ENCODE peak calls at places on chromosomes 16 and 17, in nine cellular contexts. S is lung; P is PC-3; G is right atrium auricular region; U is CD8-positive, alpha-beta memory T cell; V is tibial nerve; B is adipocyte; Z is sigmoid colon; F is mucosa of descending colon. R is an unnamed sample. For H3K4me1 and H3K9me3, the result is how much of the 10 kb centered on the place peaks cover.

GRCh38 chr17:77322534-77323412 is 182.0 kb downstream of the SEC14L1 start:
- DNase-seq in S (peak), P (peak), G (peak), U (peak), V (peak), B (peak), Z (peak), F (peak), R (no peak)

GRCh38 chr17:37756060-37756459 is 11.2 kb upstream of the HNF1B start:
- DNase-seq in S (no peak), P (no peak), G (no peak), U (no peak), V (no peak), B (no peak), Z (no peak), F (no peak), R (no peak)

GRCh38 chr17:38442548-38442947 is 14.3 kb downstream of the ARHGAP23 start:
- DNase-seq in S (no peak), P (no peak), G (no peak), U (no peak), V (no peak), B (no peak), Z (no peak), F (no peak), R (no peak)

GRCh38 chr17:76820039-76820438 is 48.2 kb upstream of the MGAT5B start:
- DNase-seq in S (no peak), P (no peak), G (no peak), U (no peak), V (no peak), B (no peak), Z (no peak), F (no peak), R (no peak)

GRCh38 chr17:37133131-37133530 is 184.4 kb downstream of the AATF start:
- DNase-seq in S (no peak), P (no peak), G (no peak), U (no peak), V (no peak), B (no peak), Z (no peak), F (no peak), R (no peak)

GRCh38 chr17:49002766-49003165 is 5.6 kb downstream of the IGF2BP1 start:
- DNase-seq in S (no peak), P (no peak), G (no peak), U (no peak), V (no peak), B (no peak), Z (no peak), F (no peak), R (no peak)

GRCh38 chr17:51764387-51764971 is 394.0 kb downstream of the CA10 start:
- DNase-seq in S (peak), P (peak), G (peak), U (no peak), V (peak), B (peak), Z (peak), F (peak), R (peak)

GRCh38 chr17:9334536-9335446 is 240.8 kb downstream of the STX8 start:
- DNase-seq in S (no peak), P (peak), G (no peak), U (no peak), V (no peak), B (no peak), Z (no peak), F (no peak), R (no peak)

GRCh38 chr16:12535535-12536411 is 267.9 kb downstream of the CPPED1 start:
- DNase-seq in S (no peak), P (no peak), G (no peak), U (no peak), V (no peak), B (no peak), Z (no peak), F (no peak), R (peak)

GRCh38 chr17:29190039-29190438 is 9.8 kb upstream of the MYO18A start:
- DNase-seq in S (no peak), P (no peak), G (no peak), U (no peak), V (no peak), B (no peak), Z (no peak), F (no peak), R (no peak)

GRCh38 chr17:56185491-56185890 is 32.2 kb downstream of the ANKFN1 start:
- DNase-seq in S (no peak), P (no peak), G (no peak), U (no peak), V (no peak), B (peak), Z (no peak), F (no peak), R (no peak)

GRCh38 chr16:84370723-84371552 is 2.6 kb downstream of the ATP2C2 start:
- DNase-seq in S (no peak), P (peak), G (no peak), U (no peak), V (no peak), B (no peak), Z (no peak), F (no peak), R (no peak)

GRCh38 chr17:7392696-7393612 is 1.4 kb downstream of the PLSCR3 start:
- DNase-seq in S (no peak), P (no peak), G (no peak), U (peak), V (no peak), B (no peak), Z (no peak), F (peak), R (no peak)

GRCh38 chr16:2986623-2987188 is 6.5 kb upstream of the PKMYT1 start:
- DNase-seq in S (no peak), P (no peak), G (no peak), U (no peak), V (no peak), B (no peak), Z (no peak), F (no peak), R (no peak)

GRCh38 chr16:84143784-84144199 is 1.2 kb downstream of the HSDL1 start:
- DNase-seq in S (no peak), P (no peak), G (no peak), U (no peak), V (no peak), B (peak), Z (no peak), F (no peak), R (no peak)

GRCh38 chr16:26542198-26542597 is 524.5 kb upstream of the C16orf82 start:
- DNase-seq in S (no peak), P (no peak), G (no peak), U (no peak), V (no peak), B (no peak), Z (no peak), F (no peak), R (no peak)

GRCh38 chr16:79767597-79768280 is 167.2 kb upstream of the MAF start:
- DNase-seq in S (no peak), P (no peak), G (no peak), U (no peak), V (peak), B (peak), Z (no peak), F (peak), R (no peak)

GRCh38 chr16:4017807-4018206 is 98.4 kb downstream of the ADCY9 start:
- DNase-seq in S (no peak), P (no peak), G (no peak), U (no peak), V (no peak), B (no peak), Z (no peak), F (no peak), R (no peak)

GRCh38 chr17:4908301-4908700 is 5.4 kb upstream of the CHRNE start:
- DNase-seq in S (no peak), P (no peak), G (no peak), U (peak), V (no peak), B (no peak), Z (no peak), F (peak), R (peak)

GRCh38 chr16:49631521-49632041 is 224.3 kb downstream of the ZNF423 start:
- DNase-seq in S (no peak), P (no peak), G (no peak), U (no peak), V (no peak), B (peak), Z (no peak), F (no peak), R (no peak)

GRCh38 chr17:47999612-48000011 is 28.7 kb downstream of the CDK5RAP3 start:
- DNase-seq in S (no peak), P (peak), G (no peak), U (no peak), V (no peak), B (no peak), Z (no peak), F (no peak), R (no peak)

GRCh38 chr17:48002208-48002919 is 31.5 kb downstream of the CDK5RAP3 start:
- DNase-seq in S (no peak), P (peak), G (no peak), U (no peak), V (no peak), B (peak), Z (no peak), F (no peak), R (no peak)

GRCh38 chr17:48003686-48004120 is 32.8 kb downstream of the CDK5RAP3 start:
- DNase-seq in S (no peak), P (no peak), G (no peak), U (no peak), V (no peak), B (no peak), Z (no peak), F (no peak), R (no peak)

GRCh38 chr17:48002920-48003685 is 32.2 kb downstream of the CDK5RAP3 start:
- DNase-seq in S (no peak), P (no peak), G (no peak), U (no peak), V (no peak), B (peak), Z (no peak), F (no peak), R (no peak)

GRCh38 chr17:48001187-48001586 is 30.3 kb downstream of the CDK5RAP3 start:
- DNase-seq in S (no peak), P (no peak), G (no peak), U (no peak), V (no peak), B (peak), Z (no peak), F (no peak), R (no peak)
- H3K4me1 ChIP-seq in S (under half), P (half or more), G (under half), U (under half), V (under half), B (under half), Z (under half), F (under half), R (under half)

DNA sequence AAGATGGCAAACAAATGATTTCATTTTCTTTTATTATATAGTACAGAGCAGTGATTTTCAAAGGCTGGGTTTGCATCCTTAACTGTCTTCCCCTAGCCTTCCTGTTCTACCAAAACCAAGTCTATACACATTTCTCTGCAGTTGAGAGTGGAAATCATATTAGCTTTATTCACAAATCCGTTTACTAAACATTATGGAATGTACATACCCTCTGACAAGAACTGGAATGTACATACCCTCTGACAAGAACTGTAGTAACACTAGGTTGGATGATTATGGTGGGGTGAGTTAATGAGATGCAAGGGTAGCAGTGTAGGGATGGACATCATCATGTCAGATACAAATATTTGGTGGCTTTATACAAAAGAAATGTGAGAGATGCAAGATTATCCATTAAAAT is 154.9 kb downstream of the CYB561 start:
- DNase-seq in S (no peak), P (no peak), G (no peak), U (no peak), V (no peak), B (no peak), Z (no peak), F (no peak), R (no peak)
- H3K9me3 ChIP-seq in S (under half), P (under half), G (under half), U (under half), V (under half), B (under half), Z (under half), F (under half), R (under half)

GRCh38 chr17:83085526-83086196 is 6.3 kb downstream of the METRNL start:
- DNase-seq in S (no peak), P (no peak), G (no peak), U (no peak), V (no peak), B (no peak), Z (no peak), F (no peak), R (no peak)
- H3K4me1 ChIP-seq in S (under half), P (under half), G (under half), U (under half), V (half or more), B (half or more), Z (half or more), F (half or more), R (under half)

GRCh38 chr16:88283596-88283995 is 99.2 kb upstream of the ZNF469 start:
- DNase-seq in S (no peak), P (no peak), G (no peak), U (no peak), V (no peak), B (no peak), Z (no peak), F (no peak), R (no peak)
- H3K9me3 ChIP-seq in S (under half), P (under half), G (under half), U (under half), V (under half), B (under half), Z (under half), F (under half), R (under half)

GRCh38 chr17:39660011-39660360 is 5.2 kb upstream of the TCAP start:
- DNase-seq in S (no peak), P (no peak), G (no peak), U (no peak), V (no peak), B (no peak), Z (no peak), F (no peak), R (no peak)
- H3K4me1 ChIP-seq in S (under half), P (under half), G (under half), U (under half), V (half or more), B (under half), Z (under half), F (under half), R (under half)

GRCh38 chr16:35195864-35196216 is 1736.4 kb downstream of the TP53TG3F start:
- DNase-seq in S (no peak), P (no peak), G (no peak), U (no peak), V (no peak), B (no peak), Z (no peak), F (no peak), R (no peak)
- H3K9me3 ChIP-seq in S (under half), P (under half), G (under half), U (under half), V (under half), B (under half), Z (under half), F (half or more), R (under half)

DNA sequence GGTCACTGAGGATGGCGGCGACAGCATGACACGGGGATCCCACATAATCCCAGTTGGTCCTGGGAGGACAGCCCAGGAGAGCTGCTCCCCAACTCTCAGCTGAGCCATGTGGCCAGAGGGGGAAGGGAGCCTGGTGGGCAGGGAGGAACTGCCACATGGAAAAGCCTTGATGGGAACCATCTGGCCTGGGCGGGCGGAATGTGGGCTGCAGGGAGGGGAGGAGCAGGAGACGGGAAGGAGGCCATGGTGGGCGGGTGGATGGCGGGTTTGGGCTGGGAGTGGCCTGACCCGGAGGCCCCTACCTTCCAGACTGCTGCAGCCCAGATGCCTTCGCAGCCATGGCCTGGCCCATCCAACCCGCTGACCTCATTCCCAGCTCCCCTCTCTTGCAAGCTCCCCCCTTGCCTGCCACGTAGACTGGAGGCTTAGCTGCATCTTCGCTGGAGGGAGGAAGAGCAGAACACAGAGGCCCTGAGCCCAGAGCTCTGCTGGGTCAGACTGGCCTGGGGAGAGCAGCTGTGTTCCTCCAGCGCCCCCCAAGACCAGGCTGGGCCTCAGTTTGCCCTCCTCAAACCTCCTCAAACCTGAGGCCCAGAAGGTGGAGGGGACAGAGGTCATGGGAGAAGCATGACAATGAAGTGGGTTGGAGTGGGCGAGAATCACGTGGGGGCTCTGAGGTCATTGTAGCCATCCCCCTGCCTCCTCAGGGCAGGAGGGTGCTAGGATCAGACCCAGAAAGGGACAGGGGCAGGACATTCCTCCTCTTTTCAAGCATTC is 8.2 kb upstream of the COL1A1 start:
- DNase-seq in S (peak), P (no peak), G (peak), U (no peak), V (peak), B (peak), Z (peak), F (peak), R (no peak)
- H3K4me1 ChIP-seq in S (under half), P (under half), G (under half), U (under half), V (half or more), B (half or more), Z (half or more), F (under half), R (under half)

GRCh38 chr17:21823130-21823529 is 130.8 kb downstream of the KCNJ18 start:
- DNase-seq in S (no peak), P (no peak), G (no peak), U (no peak), V (no peak), B (no peak), Z (no peak), F (no peak), R (no peak)
- H3K9me3 ChIP-seq in S (under half), P (under half), G (under half), U (under half), V (under half), B (under half), Z (under half), F (under half), R (under half)

GRCh38 chr16:66342294-66342900 is 24.1 kb upstream of the CDH5 start:
- DNase-seq in S (no peak), P (peak), G (no peak), U (no peak), V (no peak), B (peak), Z (no peak), F (no peak), R (no peak)
- H3K4me1 ChIP-seq in S (under half), P (under half), G (under half), U (under half), V (under half), B (under half), Z (under half), F (under half), R (under half)